ENCODE peak calls at places on chromosomes 1 and 21, in nine cellular contexts. G is CMK; I is caudate nucleus; D is COR-L47; C is astrocyte; N is activated CD4-positive, alpha-beta T cell treated with anti-CD3 and anti-CD28 coated beads, Interleukin-2, amount 50 U/mL, for 4 hours; X is CD8-positive, alpha-beta memory T cell; Y is stimulated activated CD4-positive, alpha-beta T cell treated with anti-CD3 and anti-CD28 coated beads, Interleukin-4, amount 100 ng/mL, for 48 hours; T is left ventricle myocardium superior. O is an unnamed sample.

GRCh38 chr1:175537571-175537970 is 205.8 kb downstream of the TNR start:
- DNase-seq in G (no peak), I (no peak), D (no peak), C (no peak), N (no peak), X (no peak), Y (no peak), T (no peak), O (no peak)

GRCh38 chr1:111139234-111139955 is 498 bp downstream of the DRAM2 start:
- DNase-seq in G (peak; percentile 31), I (no peak), D (peak; percentile 74), C (peak; percentile 58), N (no peak), X (peak; percentile 55), Y (peak; percentile 15), T (peak; percentile 59), O (no peak)

GRCh38 chr1:61083014-61083798 is 845 bp downstream of the NFIA start:
- DNase-seq in G (no peak), I (no peak), D (no peak), C (no peak), N (peak; percentile 6), X (peak; percentile 5), Y (no peak), T (peak; percentile 63), O (no peak)

GRCh38 chr1:230982698-230983097 is 3.8 kb downstream of the ARV1 start:
- DNase-seq in G (no peak), I (no peak), D (no peak), C (peak; percentile 57), N (no peak), X (no peak), Y (no peak), T (no peak), O (no peak)

GRCh38 chr1:38527373-38527966 is 332.1 kb downstream of the RRAGC start:
- DNase-seq in G (no peak), I (no peak), D (no peak), C (no peak), N (peak; percentile 34), X (peak; percentile 8), Y (peak; percentile 48), T (no peak), O (no peak)

GRCh38 chr1:29389533-29390041 is 153.3 kb downstream of the PTPRU start:
- DNase-seq in G (no peak), I (no peak), D (no peak), C (no peak), N (no peak), X (no peak), Y (no peak), T (no peak), O (no peak)

GRCh38 chr1:227885648-227886502 is 61.9 kb downstream of the WNT9A start:
- DNase-seq in G (no peak), I (no peak), D (no peak), C (peak; percentile 47), N (no peak), X (no peak), Y (no peak), T (peak; percentile 87), O (no peak)

GRCh38 chr21:38379171-38379570 is 119.1 kb downstream of the ERG start:
- DNase-seq in G (no peak), I (no peak), D (no peak), C (no peak), N (no peak), X (no peak), Y (no peak), T (no peak), O (no peak)

GRCh38 chr21:43811262-43812105 is 22.1 kb downstream of the RRP1 start:
- DNase-seq in G (no peak), I (no peak), D (no peak), C (no peak), N (no peak), X (no peak), Y (no peak), T (no peak), O (no peak)

GRCh38 chr1:24553931-24554330 is 2.0 kb upstream of the NCMAP start:
- DNase-seq in G (no peak), I (no peak), D (no peak), C (no peak), N (no peak), X (no peak), Y (no peak), T (no peak), O (no peak)

GRCh38 chr1:161902146-161902545 is 121.5 kb downstream of the OLFML2B start:
- DNase-seq in G (no peak), I (no peak), D (no peak), C (no peak), N (no peak), X (no peak), Y (no peak), T (no peak), O (no peak)

GRCh38 chr1:85315789-85316188 is 39.4 kb upstream of the BCL10 start:
- DNase-seq in G (no peak), I (no peak), D (peak; percentile 57), C (no peak), N (no peak), X (no peak), Y (no peak), T (no peak), O (no peak)

GRCh38 chr21:41678016-41678935 is 88.6 kb downstream of the RIPK4 start:
- DNase-seq in G (no peak), I (no peak), D (peak; percentile 66), C (peak; percentile 66), N (no peak), X (no peak), Y (no peak), T (no peak), O (no peak)

GRCh38 chr21:19565587-19565986 is 1162.0 kb upstream of the TMPRSS15 start:
- DNase-seq in G (no peak), I (no peak), D (no peak), C (no peak), N (no peak), X (no peak), Y (no peak), T (no peak), O (no peak)

GRCh38 chr1:97929874-97930465 is 9.1 kb upstream of the DPYD start:
- DNase-seq in G (no peak), I (no peak), D (no peak), C (no peak), N (no peak), X (no peak), Y (no peak), T (no peak), O (no peak)

GRCh38 chr1:169682077-169682476 is 29.3 kb downstream of the SELL start:
- DNase-seq in G (no peak), I (no peak), D (no peak), C (no peak), N (no peak), X (no peak), Y (no peak), T (no peak), O (no peak)

GRCh38 chr21:41481191-41481590 is 26.8 kb downstream of the TMPRSS2 start:
- DNase-seq in G (no peak), I (no peak), D (no peak), C (peak; percentile 80), N (no peak), X (no peak), Y (no peak), T (no peak), O (no peak)